ENCODE peak calls at places on chromosomes 7 and 10, in six cellular contexts. Y is endothelial cell, C is cardiac fibroblast, F is cardiac muscle cell, S is kidney epithelial cell, N is OCI-LY7. K is an unnamed sample.

GRCh38 chr10:132519382-132520146 is 18.0 kb upstream of the INPP5A start:
- DNase-seq in N (no peak), C (no peak), F (no peak), Y (peak; percentile 40), S (no peak), K (no peak)

GRCh38 chr7:114853189-114853588 is 68.7 kb upstream of the MDFIC start:
- DNase-seq in N (no peak), Y (no peak), F (no peak), S (no peak), C (no peak), K (no peak)

GRCh38 chr10:103125323-103126267 is 67.5 kb downstream of the NT5C2 start:
- DNase-seq in N (no peak), C (peak; percentile 53), F (peak; percentile 71), Y (no peak), S (no peak), K (no peak)

GRCh38 chr7:127976722-127977121 is 54.5 kb downstream of the LRRC4 start:
- DNase-seq in N (no peak), S (no peak), C (no peak), Y (peak; percentile 32), F (no peak), K (no peak)

GRCh38 chr7:130471974-130472373 is 19.9 kb upstream of the MEST start:
- DNase-seq in F (no peak), S (no peak), C (no peak), N (no peak), Y (no peak), K (no peak)

GRCh38 chr10:77963901-77964300 is 37.3 kb upstream of the DLG5 start:
- DNase-seq in S (no peak), F (no peak), Y (no peak), C (no peak), N (no peak), K (no peak)

GRCh38 chr7:2967238-2967637 is 76.4 kb downstream of the CARD11 start:
- DNase-seq in F (no peak), Y (no peak), N (no peak), S (no peak), C (no peak), K (no peak)

GRCh38 chr7:50307368-50308012 is 3.0 kb downstream of the IKZF1 start:
- DNase-seq in C (no peak), S (no peak), F (no peak), Y (no peak), N (peak; percentile 88), K (no peak)

GRCh38 chr7:4998830-4999768 is 40.1 kb upstream of the MMD2 start:
- DNase-seq in F (no peak), Y (no peak), C (no peak), N (no peak), S (no peak), K (no peak)

GRCh38 chr10:112375721-112376577 is 2.0 kb downstream of the ACSL5 start:
- DNase-seq in S (no peak), C (peak; percentile 71), F (peak; percentile 66), N (peak; percentile 80), Y (no peak), K (no peak)

GRCh38 chr10:5023126-5023701 is 19.6 kb upstream of the AKR1C2 start:
- DNase-seq in S (no peak), Y (no peak), F (no peak), N (no peak), C (no peak), K (no peak)

GRCh38 chr7:158276414-158277218 is 311.0 kb downstream of the PTPRN2 start:
- DNase-seq in S (no peak), C (no peak), F (no peak), Y (no peak), N (no peak), K (no peak)

GRCh38 chr7:131900785-131901287 is 344.4 kb upstream of the PODXL start:
- DNase-seq in F (no peak), C (no peak), S (no peak), Y (no peak), N (no peak), K (no peak)

DNA sequence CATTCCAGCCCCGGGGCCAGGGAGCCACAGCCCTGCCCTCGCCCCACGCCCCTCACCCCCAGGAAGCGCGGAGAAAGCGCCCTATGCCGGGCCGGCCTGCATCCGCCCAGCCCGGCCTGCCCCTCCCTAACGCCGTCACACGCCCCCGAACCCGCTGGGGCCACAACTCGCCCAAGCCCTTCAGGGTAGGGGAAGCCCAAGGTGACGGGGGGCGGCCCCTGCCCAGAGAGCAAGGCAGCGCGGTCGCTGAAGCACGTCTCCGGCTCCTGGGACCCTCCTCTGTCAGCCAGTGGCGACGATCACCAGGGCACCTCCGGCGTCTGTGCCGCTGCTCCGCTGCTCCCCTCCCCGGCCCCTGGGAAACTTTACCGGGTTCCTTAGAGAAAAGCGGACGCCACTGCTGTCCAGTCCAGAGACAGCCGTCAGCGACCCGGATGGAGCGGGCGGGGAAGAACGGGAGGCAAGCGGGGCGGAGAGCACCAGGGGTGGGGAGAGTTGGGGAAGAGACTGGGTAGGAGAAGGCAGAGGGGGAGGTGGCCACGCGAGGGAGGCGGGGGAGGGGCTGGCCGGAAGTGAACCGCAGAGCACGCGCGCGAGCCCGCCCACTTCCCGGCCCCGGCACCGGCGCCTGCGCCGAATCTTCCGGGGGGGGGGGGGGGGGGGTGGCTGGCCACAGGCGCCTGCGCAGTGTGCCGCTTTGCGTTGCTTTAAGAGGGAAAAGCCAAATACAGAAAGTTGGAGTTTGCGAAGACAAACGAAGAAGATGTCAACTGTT is at the start of gene HERC4:
- DNase-seq in F (peak; percentile 97), C (peak; percentile 97), S (peak; percentile 66), N (peak; percentile 91), Y (peak; percentile 90), K (peak; percentile 93)
- TF ChIP-seq CTCF in F (no peak), C (no peak), S (no peak), N (no peak), Y (no peak), K (no peak)

GRCh38 chr10:70233109-70233938 is at the start of gene PPA1:
- DNase-seq in C (peak; percentile 97), N (peak; percentile 99), F (peak; percentile 97), S (no peak), Y (peak; percentile 99), K (peak; percentile 99)
- TF ChIP-seq CTCF in C (peak; percentile 10), N (peak; percentile 69), F (peak; percentile 22), S (peak; percentile 27), Y (no peak), K (no peak)

GRCh38 chr10:34959321-34959720 is 130.8 kb downstream of the CUL2 start:
- DNase-seq in C (no peak), N (no peak), Y (peak; percentile 16), F (no peak), S (no peak), K (peak; percentile 41)
- TF ChIP-seq CTCF in C (no peak), N (no peak), Y (no peak), F (no peak), S (peak; percentile 34), K (no peak)

GRCh38 chr10:20839910-20840309 is 57.2 kb downstream of the NEBL start:
- DNase-seq in Y (no peak), N (no peak), S (no peak), C (no peak), F (no peak), K (no peak)
- TF ChIP-seq CTCF in Y (no peak), N (no peak), S (no peak), C (no peak), F (no peak), K (no peak)

GRCh38 chr7:101990811-101991418 is 173.5 kb downstream of the CUX1 start:
- DNase-seq in F (no peak), Y (no peak), N (peak; percentile 100), S (no peak), C (no peak), K (no peak)
- TF ChIP-seq CTCF in F (no peak), Y (no peak), N (peak; percentile 56), S (no peak), C (no peak), K (no peak)

DNA sequence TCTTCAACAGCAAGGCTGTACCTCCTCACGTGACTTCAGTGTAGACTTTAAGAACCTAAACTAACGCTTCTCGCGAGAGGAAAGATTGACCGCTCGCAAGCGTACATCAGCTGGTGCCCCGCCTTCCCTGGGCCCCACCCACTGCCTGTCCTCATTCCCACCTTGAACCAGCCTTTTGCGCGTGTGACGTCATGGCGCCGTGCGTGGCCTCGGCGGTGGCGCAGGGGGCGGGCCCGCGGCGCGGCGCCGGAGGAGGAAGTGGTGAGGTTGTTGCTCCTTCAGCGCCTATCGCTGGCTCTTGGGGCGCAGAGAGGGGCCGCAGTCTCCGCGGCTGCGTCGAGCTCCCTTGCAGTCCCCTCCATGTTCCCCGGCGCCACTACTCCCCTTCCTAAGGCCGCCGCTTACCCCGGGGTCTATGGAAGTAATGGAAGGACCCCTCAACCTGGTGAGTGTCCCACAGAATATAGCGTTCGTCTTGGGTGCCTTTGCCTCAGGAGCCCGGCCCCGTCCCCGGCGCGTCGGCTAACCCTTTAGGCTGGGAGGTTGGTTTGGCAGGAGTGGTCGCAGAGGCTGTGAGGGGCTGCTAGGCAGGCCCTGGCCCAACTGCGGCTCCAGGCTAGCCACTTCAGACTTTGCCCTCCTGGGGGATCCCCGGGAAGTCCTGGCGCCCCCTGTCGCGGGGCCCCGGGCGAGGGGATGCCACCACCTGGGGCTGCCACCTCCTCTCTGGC is at the start of gene NRBF2:
- DNase-seq in S (peak; percentile 97), C (peak; percentile 99), F (peak; percentile 99), N (peak; percentile 99), Y (peak; percentile 95), K (peak; percentile 90)
- TF ChIP-seq CTCF in S (peak; percentile 50), C (peak; percentile 24), F (peak; percentile 36), N (peak; percentile 64), Y (no peak), K (no peak)

DNA sequence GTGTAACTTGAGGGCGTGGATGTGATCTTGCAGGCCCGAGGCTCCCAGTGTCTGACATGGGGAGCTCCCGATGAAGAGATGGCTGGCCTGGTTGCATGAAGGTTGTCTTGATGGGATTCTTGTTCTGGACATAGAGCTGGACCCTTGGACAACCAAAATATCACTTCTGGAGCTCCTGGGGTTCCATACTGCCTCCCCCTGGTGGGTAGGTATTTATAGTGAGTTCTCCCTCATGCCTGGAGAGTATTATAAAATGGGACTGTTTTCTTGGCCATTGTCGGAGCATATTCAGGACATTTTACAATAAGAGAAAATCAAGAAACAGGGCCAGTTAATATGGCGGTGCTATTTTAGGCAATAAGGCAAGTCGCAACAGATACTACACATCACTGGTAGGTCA is 32.6 kb upstream of the GIMAP8 start:
- DNase-seq in C (no peak), Y (no peak), F (no peak), S (no peak), N (no peak), K (no peak)
- TF ChIP-seq CTCF in C (peak; percentile 17), Y (no peak), F (no peak), S (no peak), N (peak; percentile 60), K (no peak)

GRCh38 chr10:70323697-70324340 is 40.0 kb upstream of the NPFFR1 start:
- DNase-seq in C (no peak), F (no peak), Y (no peak), N (no peak), S (no peak), K (peak; percentile 19)
- TF ChIP-seq CTCF in C (no peak), F (no peak), Y (no peak), N (peak; percentile 37), S (no peak), K (no peak)